ENCODE peak calls at places on chromosomes 12 and 14, in six cellular contexts. N is foreskin fibroblast, K is lower lobe of right lung, C is AG09319, T is ovary, D is gastrocnemius medialis. A is an unnamed sample.

GRCh38 chr14:51716610-51717009 is 64.9 kb downstream of the FRMD6 start:
- DNase-seq in K (no peak), C (no peak), D (no peak), N (peak), T (no peak), A (no peak)

GRCh38 chr12:92470608-92471021 is 232.2 kb upstream of the PLEKHG7 start:
- DNase-seq in T (no peak), K (no peak), D (no peak), N (no peak), C (no peak), A (no peak)

GRCh38 chr12:106078358-106079025 is 60.3 kb downstream of the NUAK1 start:
- DNase-seq in C (no peak), K (no peak), T (no peak), D (peak), N (peak), A (no peak)

GRCh38 chr14:36339817-36340216 is 19.4 kb upstream of the MBIP start:
- DNase-seq in C (no peak), T (no peak), D (no peak), K (no peak), N (no peak), A (no peak)

GRCh38 chr12:63164911-63165310 is 13.9 kb upstream of the AVPR1A start:
- DNase-seq in T (no peak), D (no peak), C (no peak), N (no peak), K (no peak), A (no peak)

GRCh38 chr12:15276088-15276698 is 46.1 kb upstream of the PTPRO start:
- DNase-seq in K (no peak), N (peak), C (no peak), T (no peak), D (no peak), A (no peak)

GRCh38 chr12:102652645-102653313 is 172.4 kb upstream of the IGF1 start:
- DNase-seq in D (no peak), C (no peak), T (no peak), K (no peak), N (no peak), A (no peak)

GRCh38 chr12:118633071-118633470 is 256.7 kb downstream of the SUDS3 start:
- DNase-seq in T (no peak), D (no peak), K (no peak), C (no peak), N (no peak), A (no peak)

GRCh38 chr12:109863961-109864712 is 16.2 kb downstream of the GLTP start:
- DNase-seq in T (no peak), D (no peak), C (no peak), K (no peak), N (peak), A (no peak)

GRCh38 chr12:58529897-58530296 is 390.4 kb downstream of the LRIG3 start:
- DNase-seq in D (no peak), N (peak), C (peak), K (no peak), T (no peak), A (no peak)

GRCh38 chr12:56117778-56118687 is at the start of gene ZC3H10:
- DNase-seq in C (peak), K (peak), N (peak), T (peak), D (peak), A (peak)

GRCh38 chr12:56115329-56115728 is 1.1 kb upstream of the RPL41 start:
- DNase-seq in T (peak), K (no peak), D (no peak), N (peak), C (no peak), A (no peak)

GRCh38 chr12:56114084-56114483 is 2.3 kb upstream of the RPL41 start:
- DNase-seq in C (no peak), K (no peak), T (no peak), N (no peak), D (no peak), A (no peak)

GRCh38 chr12:56118688-56119045 is 601 bp downstream of the ZC3H10 start:
- DNase-seq in C (no peak), N (no peak), D (no peak), K (no peak), T (no peak), A (peak)

GRCh38 chr12:56116267-56117081 is at the start of gene RPL41:
- DNase-seq in T (peak), C (peak), N (peak), K (peak), D (peak), A (peak)
- TF ChIP-seq CTCF in T (no peak), C (no peak), N (no peak), K (no peak), D (peak), A (no peak)

GRCh38 chr12:11892065-11892391 is 178.7 kb upstream of the BCL2L14 start:
- DNase-seq in K (no peak), C (no peak), N (no peak), T (no peak), D (no peak), A (no peak)
- TF ChIP-seq CTCF in K (peak), C (peak), N (peak), T (no peak), D (no peak), A (no peak)

GRCh38 chr12:113041560-113041959 is 15.0 kb upstream of the DTX1 start:
- DNase-seq in C (no peak), T (no peak), K (no peak), D (no peak), N (no peak), A (no peak)
- TF ChIP-seq CTCF in C (no peak), T (no peak), K (no peak), D (no peak), N (no peak), A (no peak)

DNA sequence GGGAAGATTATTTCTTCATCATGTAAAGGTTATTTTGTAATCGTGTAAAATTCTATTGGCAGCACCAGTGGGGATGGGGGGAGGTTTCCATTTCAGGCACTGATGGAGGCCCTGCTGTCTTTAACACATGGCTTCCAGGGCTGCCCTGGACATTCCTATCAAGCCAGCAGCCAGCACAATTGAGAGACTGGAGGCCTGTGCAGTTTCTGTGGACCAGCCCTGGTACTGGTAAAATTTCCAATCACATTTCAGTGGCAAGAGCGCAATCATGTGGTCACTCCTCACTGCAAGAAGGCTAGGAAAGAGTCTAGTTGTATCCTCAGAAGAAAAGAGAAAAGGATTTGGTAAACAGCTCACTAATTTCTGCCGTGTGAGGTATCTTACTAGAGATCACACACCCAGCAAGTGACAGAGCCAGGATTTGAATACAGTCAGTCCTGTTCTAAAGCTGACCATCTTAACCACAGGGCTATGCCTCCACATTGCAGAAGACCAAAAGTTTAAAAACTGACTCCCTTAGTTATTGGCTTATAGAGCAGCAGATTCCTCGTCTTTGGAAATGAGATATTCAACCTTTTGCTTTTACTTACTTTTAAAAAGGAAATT is 179.4 kb upstream of the ARHGAP5 start:
- DNase-seq in K (no peak), D (no peak), T (no peak), C (no peak), N (peak), A (no peak)
- TF ChIP-seq CTCF in K (no peak), D (no peak), T (no peak), C (peak), N (no peak), A (no peak)

A was measured in CD14-positive monocyte.